ENCODE peak calls at places on chromosomes 11 and 22, in four cellular contexts. L is right lobe of liver, A is D721Med, N is sigmoid colon. X is an unnamed sample.

GRCh38 chr11:133896642-133897330 is 51.5 kb upstream of the SPATA19 start:
- DNase-seq in L (no peak), A (no peak), N (peak; percentile 32), X (peak; percentile 61)

GRCh38 chr22:37896939-37897338 is 9.2 kb upstream of the MICALL1 start:
- DNase-seq in L (no peak), A (no peak), N (no peak), X (no peak)

GRCh38 chr11:119319702-119320592 is 3.0 kb upstream of the MCAM start:
- DNase-seq in L (no peak), A (no peak), N (peak; percentile 71), X (no peak)

GRCh38 chr11:107859459-107860239 is 1.1 kb upstream of the SLC35F2 start:
- DNase-seq in L (peak; percentile 60), A (peak; percentile 24), N (peak; percentile 74), X (no peak)

GRCh38 chr22:22553735-22554134 is 5.3 kb downstream of the PRAME start:
- DNase-seq in L (no peak), A (no peak), N (no peak), X (no peak)

GRCh38 chr22:39242809-39243442 is 1.9 kb downstream of the PDGFB start:
- DNase-seq in L (no peak), A (no peak), N (no peak), X (no peak)

GRCh38 chr22:43004362-43005035 is 10.4 kb downstream of the PACSIN2 start:
- DNase-seq in L (peak; percentile 70), A (no peak), N (no peak), X (no peak)

GRCh38 chr11:112017538-112017937 is 7.7 kb upstream of the DLAT start:
- DNase-seq in L (peak; percentile 60), A (no peak), N (no peak), X (no peak)

GRCh38 chr11:2187267-2187707 is 15.7 kb upstream of the TH start:
- DNase-seq in L (no peak), A (no peak), N (no peak), X (no peak)

GRCh38 chr11:72635931-72636330 is 38.3 kb downstream of the PDE2A start:
- DNase-seq in L (no peak), A (no peak), N (no peak), X (no peak)

GRCh38 chr11:6438979-6439571 is 1.7 kb downstream of the HPX start:
- DNase-seq in L (no peak), A (no peak), N (no peak), X (no peak)

GRCh38 chr22:43820671-43821305 is 8.7 kb upstream of the EFCAB6 start:
- DNase-seq in L (no peak), A (no peak), N (no peak), X (peak; percentile 17)

GRCh38 chr11:40290031-40290650 is 1169.3 kb downstream of the LRRC4C start:
- DNase-seq in L (no peak), A (no peak), N (no peak), X (no peak)

GRCh38 chr11:123798513-123799252 is 7.5 kb downstream of the OR6M1 start:
- DNase-seq in L (peak; percentile 73), A (no peak), N (no peak), X (no peak)

GRCh38 chr22:46754110-46754799 is 8.2 kb upstream of the TBC1D22A start:
- DNase-seq in L (peak; percentile 91), A (no peak), N (peak; percentile 96), X (peak; percentile 98)

GRCh38 chr22:25067851-25068421 is 115.4 kb downstream of the KIAA1671 start:
- DNase-seq in L (no peak), A (no peak), N (no peak), X (peak; percentile 92)

GRCh38 chr11:71300187-71300586 is 47.8 kb upstream of the SHANK2 start:
- DNase-seq in L (no peak), A (no peak), N (no peak), X (peak; percentile 29)

GRCh38 chr11:66494935-66495334 is 14.7 kb downstream of the DPP3 start:
- DNase-seq in L (no peak), A (no peak), N (no peak), X (no peak)

GRCh38 chr11:66494458-66494857 is 14.2 kb downstream of the DPP3 start:
- DNase-seq in L (no peak), A (no peak), N (no peak), X (no peak)

GRCh38 chr11:66497206-66497605 is 13.2 kb upstream of the BBS1 start:
- DNase-seq in L (no peak), A (no peak), N (no peak), X (no peak)

GRCh38 chr11:66493124-66493523 is 12.9 kb downstream of the DPP3 start:
- DNase-seq in L (no peak), A (no peak), N (no peak), X (no peak)

DNA sequence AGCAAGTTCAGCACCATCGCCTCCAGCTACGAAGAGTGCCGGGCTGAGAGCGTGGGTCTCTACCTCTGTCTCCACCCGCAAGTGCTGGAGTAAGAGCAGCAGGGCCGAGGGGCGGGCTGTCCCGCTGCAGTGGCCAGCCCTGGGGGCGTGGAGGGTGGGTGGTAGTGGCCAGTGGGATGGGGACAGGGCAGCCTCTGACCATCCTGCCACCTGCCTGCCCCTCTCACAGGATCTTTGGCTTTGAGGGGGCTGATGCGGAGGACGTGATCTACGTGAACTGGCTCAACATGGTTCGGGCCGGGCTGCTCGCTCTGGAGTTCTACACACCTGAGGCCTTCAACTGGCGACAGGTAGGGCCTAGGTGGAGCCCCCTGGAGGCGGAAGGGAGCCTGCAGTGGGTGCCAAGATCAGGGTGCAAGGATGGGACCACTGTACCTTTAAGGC is 15.0 kb upstream of the BBS1 start:
- DNase-seq in L (no peak), A (no peak), N (no peak), X (no peak)
- TF ChIP-seq CTCF in L (no peak), A (peak; percentile 13), N (no peak), X (no peak)

GRCh38 chr11:17352925-17353227 is 1.3 kb downstream of the NCR3LG1 start:
- DNase-seq in L (no peak), A (no peak), N (peak; percentile 69), X (peak; percentile 75)

GRCh38 chr11:17351510-17352176 is at the start of gene NCR3LG1:
- DNase-seq in L (peak; percentile 72), A (no peak), N (peak; percentile 86), X (peak; percentile 81)

GRCh38 chr11:17353228-17354021 is 1.8 kb downstream of the NCR3LG1 start:
- DNase-seq in L (peak; percentile 69), A (peak; percentile 36), N (peak; percentile 87), X (peak; percentile 89)

GRCh38 chr11:17351171-17351509 is 460 bp upstream of the NCR3LG1 start:
- DNase-seq in L (no peak), A (no peak), N (no peak), X (no peak)

DNA sequence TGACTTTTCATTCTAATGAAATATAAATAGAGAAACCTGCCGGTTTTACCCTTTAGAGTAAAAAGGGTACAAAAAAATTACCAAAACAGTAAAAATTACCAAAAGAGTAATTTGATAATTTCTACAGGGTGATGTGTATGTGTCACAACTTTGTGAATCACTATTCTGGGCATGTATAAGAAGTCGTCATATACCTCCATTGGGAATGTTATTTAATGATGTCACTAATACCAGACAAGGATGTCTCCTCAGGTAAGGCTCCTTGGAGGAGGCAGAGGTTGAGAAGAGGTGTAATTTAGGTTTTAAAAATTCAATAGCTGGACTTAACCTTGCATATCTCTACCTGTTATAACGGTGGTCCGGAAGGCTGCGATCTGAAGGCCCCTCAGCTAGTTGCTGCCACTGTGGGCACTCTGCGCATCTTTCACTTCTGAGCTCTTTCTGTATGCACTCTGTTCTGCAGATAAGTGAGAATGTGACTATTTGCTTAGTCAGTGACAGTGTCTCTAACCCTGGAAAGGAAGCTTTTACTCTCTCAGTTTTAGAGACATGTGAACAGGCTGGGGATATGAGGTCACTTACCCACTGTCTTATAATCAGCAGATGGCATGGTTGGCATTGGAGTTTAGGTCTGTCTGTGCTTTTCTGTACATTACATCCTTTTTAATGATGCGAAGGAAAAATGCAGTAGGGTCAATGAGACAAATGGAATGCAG is 987 bp upstream of the NCR3LG1 start:
- DNase-seq in L (no peak), A (no peak), N (no peak), X (no peak)
- TF ChIP-seq CTCF in L (no peak), A (no peak), N (no peak), X (no peak)

DNA sequence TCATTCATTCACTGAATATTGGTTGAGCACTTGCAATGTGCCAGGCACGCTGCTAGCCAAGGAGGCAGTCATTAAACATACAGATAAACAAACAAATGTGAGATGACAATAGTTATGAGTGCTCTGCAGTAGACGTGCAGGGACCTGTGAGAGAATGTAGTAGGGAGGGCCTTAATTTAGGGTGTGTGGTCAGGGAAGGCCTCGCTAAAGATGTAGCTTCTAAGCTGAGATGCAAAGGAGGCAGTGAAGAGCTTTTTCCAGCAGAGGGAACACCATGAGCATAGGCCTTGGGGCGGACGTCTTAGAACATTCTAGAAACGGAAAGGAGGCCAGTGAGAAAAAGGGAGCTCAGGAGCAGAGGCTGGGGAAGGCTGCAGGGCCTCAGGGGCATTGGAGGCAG is 789 bp upstream of the NCF4 start:
- DNase-seq in L (no peak), A (no peak), N (peak; percentile 10), X (no peak)
- TF ChIP-seq CTCF in L (no peak), A (no peak), N (no peak), X (no peak)

DNA sequence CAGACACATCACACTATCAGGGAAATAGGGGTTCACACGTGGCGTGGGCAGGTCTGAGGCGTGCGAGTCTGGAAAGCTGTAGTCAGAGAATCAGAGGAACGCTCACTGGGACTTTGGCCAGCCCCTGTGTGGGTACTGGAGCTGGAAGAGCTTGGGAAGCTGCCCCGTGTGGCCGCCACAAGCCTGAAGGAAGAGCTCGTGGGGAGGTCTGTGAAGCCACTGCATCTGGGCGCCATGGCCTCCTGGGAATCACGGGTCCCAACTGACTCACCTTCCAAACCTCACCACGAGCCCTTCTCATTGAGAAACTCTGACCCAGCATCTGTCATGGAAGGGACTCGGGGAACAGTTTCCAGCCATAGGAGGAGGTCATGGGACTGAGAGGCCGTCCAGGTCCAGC is 5.9 kb upstream of the MRGPRF start:
- DNase-seq in L (no peak), A (no peak), N (peak; percentile 90), X (no peak)
- TF ChIP-seq CTCF in L (no peak), A (no peak), N (no peak), X (no peak)

GRCh38 chr11:34180045-34180813 is 74.8 kb downstream of the NAT10 start:
- DNase-seq in L (no peak), A (no peak), N (no peak), X (no peak)
- TF ChIP-seq CTCF in L (no peak), A (no peak), N (no peak), X (no peak)

DNA sequence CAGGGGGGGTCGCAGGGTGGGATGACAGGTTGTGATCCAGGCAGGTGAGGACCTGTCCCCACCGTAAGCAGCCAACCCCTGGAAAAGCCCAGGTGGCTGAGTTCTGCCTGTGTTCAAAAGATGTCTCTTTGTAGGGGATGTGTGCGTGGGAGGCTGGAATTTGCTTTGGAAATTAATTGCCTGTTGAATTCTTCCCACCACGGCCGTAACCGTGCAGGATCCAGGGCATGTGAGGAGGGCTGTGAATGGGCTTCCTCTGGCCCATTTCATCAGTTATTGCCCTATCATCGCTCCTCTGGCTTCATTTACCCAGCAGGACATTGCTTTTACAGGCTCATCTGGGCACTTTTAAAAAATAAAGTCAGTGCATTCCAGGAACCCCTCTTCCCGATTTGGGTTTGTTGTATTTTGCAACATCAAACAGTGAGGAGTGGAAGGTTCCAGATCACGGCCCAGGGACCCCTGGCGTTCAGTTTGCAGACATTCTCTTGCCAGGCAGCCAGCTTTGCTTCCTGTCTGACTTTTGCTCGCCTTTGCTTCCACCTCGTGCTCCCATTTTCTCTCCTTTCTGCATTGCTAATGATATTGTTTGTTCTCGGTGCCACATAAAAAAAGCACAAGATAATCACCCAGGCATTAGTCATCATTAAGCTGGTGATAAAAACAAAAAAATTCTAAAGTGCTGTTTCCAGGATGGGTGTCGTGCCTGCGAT is 1306.6 kb downstream of the BRD1 start:
- DNase-seq in L (no peak), A (no peak), N (no peak), X (no peak)
- TF ChIP-seq CTCF in L (no peak), A (no peak), N (no peak), X (no peak)

GRCh38 chr11:126100681-126101080 is 38.0 kb upstream of the CDON start:
- DNase-seq in L (no peak), A (no peak), N (no peak), X (no peak)
- TF ChIP-seq CTCF in L (no peak), A (no peak), N (no peak), X (no peak)